ENCODE peak calls at places on chromosomes 2 and 18, in nine cellular contexts. M is kidney epithelial cell, P is transverse colon, G is nephron progenitor cell, Q is WERI-Rb-1, K is testis, U is GM06990, O is choroid plexus epithelial cell, Y is fibroblast of mammary gland. I is an unnamed sample.

GRCh38 chr18:525066-525797 is 24.7 kb upstream of the COLEC12 start:
- DNase-seq in U (no peak), P (no peak), G (no peak), O (peak; percentile 30), M (peak; percentile 35), Q (no peak), Y (peak; percentile 96), K (no peak), I (no peak)

GRCh38 chr2:219252900-219253752 is at the start of gene TUBA4B:
- DNase-seq in P (peak; percentile 65), M (no peak), O (no peak), G (peak; percentile 56), Q (peak; percentile 87), U (peak; percentile 69), K (no peak), Y (no peak), I (peak; percentile 62)

GRCh38 chr2:173568054-173568453 is 213.4 kb downstream of the CDCA7 start:
- DNase-seq in U (no peak), Y (peak; percentile 29), M (no peak), P (peak; percentile 36), G (peak; percentile 30), Q (peak; percentile 78), O (peak; percentile 30), K (peak; percentile 54), I (no peak)

GRCh38 chr2:226050822-226051221 is 651.3 kb downstream of the NYAP2 start:
- DNase-seq in O (peak; percentile 35), M (no peak), G (no peak), Y (no peak), Q (no peak), P (no peak), K (no peak), U (no peak), I (no peak)

GRCh38 chr2:240958366-240959213 is 39.8 kb upstream of the SNED1 start:
- DNase-seq in P (no peak), U (no peak), O (no peak), Q (peak; percentile 5), K (peak; percentile 12), G (peak; percentile 5), Y (no peak), M (no peak), I (no peak)

GRCh38 chr2:203714112-203714511 is 7.7 kb downstream of the CD28 start:
- DNase-seq in Y (no peak), P (no peak), G (no peak), M (no peak), K (no peak), Q (no peak), O (no peak), U (no peak), I (no peak)

GRCh38 chr2:68282814-68283812 is 30.8 kb upstream of the PPP3R1 start:
- DNase-seq in P (no peak), K (no peak), Y (peak; percentile 57), Q (peak; percentile 43), M (peak; percentile 9), U (peak; percentile 7), G (no peak), O (peak; percentile 65), I (peak; percentile 72)

GRCh38 chr2:170235860-170236638 is 58.1 kb downstream of the MYO3B start:
- DNase-seq in U (no peak), G (peak; percentile 66), P (no peak), O (peak; percentile 70), Y (peak; percentile 72), Q (peak; percentile 24), M (no peak), K (no peak), I (peak; percentile 52)

GRCh38 chr2:175036582-175037018 is 31.4 kb upstream of the CHN1 start:
- DNase-seq in Q (no peak), M (no peak), K (no peak), P (no peak), O (peak; percentile 57), Y (peak; percentile 47), G (no peak), U (peak; percentile 6), I (peak; percentile 43)

GRCh38 chr18:80173060-80173459 is 64.0 kb downstream of the ADNP2 start:
- DNase-seq in Y (no peak), P (no peak), M (no peak), G (no peak), Q (no peak), K (no peak), U (no peak), O (no peak), I (no peak)

GRCh38 chr2:218857371-218858137 is 2.1 kb upstream of the WNT6 start:
- DNase-seq in Q (no peak), O (no peak), Y (no peak), M (no peak), P (no peak), U (no peak), G (no peak), K (peak; percentile 65), I (no peak)

GRCh38 chr2:132400169-132400900 is 16.3 kb upstream of the GPR39 start:
- DNase-seq in P (no peak), G (no peak), Q (no peak), O (peak; percentile 78), M (no peak), K (no peak), Y (peak; percentile 68), U (no peak), I (no peak)

GRCh38 chr2:14706201-14706600 is 73.7 kb downstream of the LRATD1 start:
- DNase-seq in P (no peak), O (no peak), Y (peak; percentile 17), U (no peak), K (no peak), M (no peak), G (no peak), Q (no peak), I (no peak)

GRCh38 chr2:30957591-30957990 is 150.3 kb upstream of the CAPN13 start:
- DNase-seq in G (no peak), P (no peak), Q (no peak), M (no peak), O (no peak), U (no peak), K (no peak), Y (no peak), I (no peak)

GRCh38 chr18:38427736-38428135 is 862.1 kb upstream of the CELF4 start:
- DNase-seq in M (no peak), O (no peak), U (no peak), Y (no peak), K (no peak), Q (no peak), G (no peak), P (no peak), I (no peak)

GRCh38 chr2:239944706-239945551 is 80.2 kb downstream of the NDUFA10 start:
- DNase-seq in U (peak; percentile 30), O (peak; percentile 48), G (peak; percentile 29), P (no peak), Y (no peak), Q (no peak), M (no peak), K (peak; percentile 48), I (no peak)

DNA sequence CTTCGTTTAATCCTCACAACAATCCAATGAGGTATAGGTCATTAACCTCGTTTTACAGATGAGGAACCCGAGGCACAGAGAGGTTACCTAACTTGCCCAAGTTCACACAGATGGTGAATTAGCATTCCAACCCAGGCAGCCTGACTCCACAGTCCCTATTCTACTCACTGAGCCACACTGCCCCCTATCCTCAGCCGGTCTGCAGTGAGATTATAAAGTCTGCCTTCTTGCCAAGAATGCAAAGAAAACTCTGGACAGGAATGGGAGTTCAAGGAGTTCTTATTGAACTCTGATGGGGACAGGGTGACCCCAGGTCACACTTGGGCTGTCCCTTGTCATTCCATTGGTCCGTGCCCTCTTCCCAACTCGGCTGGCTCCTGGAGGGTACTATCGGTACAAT is 118.1 kb upstream of the MSH6 start:
- DNase-seq in P (peak; percentile 16), Y (peak; percentile 5), Q (peak; percentile 31), K (no peak), O (no peak), M (no peak), U (no peak), G (no peak), I (no peak)
- TF ChIP-seq CTCF in P (no peak), Y (peak; percentile 15), Q (peak; percentile 14), K (no peak), O (peak; percentile 31), M (no peak), U (peak; percentile 51), G (no peak), I (no peak)

GRCh38 chr2:216768908-216769401 is 73.6 kb upstream of the IGFBP5 start:
- DNase-seq in Y (no peak), K (no peak), P (no peak), U (no peak), M (no peak), G (no peak), Q (no peak), O (no peak), I (no peak)
- TF ChIP-seq CTCF in Y (no peak), K (no peak), P (no peak), U (no peak), M (no peak), G (no peak), Q (no peak), O (no peak), I (no peak)

DNA sequence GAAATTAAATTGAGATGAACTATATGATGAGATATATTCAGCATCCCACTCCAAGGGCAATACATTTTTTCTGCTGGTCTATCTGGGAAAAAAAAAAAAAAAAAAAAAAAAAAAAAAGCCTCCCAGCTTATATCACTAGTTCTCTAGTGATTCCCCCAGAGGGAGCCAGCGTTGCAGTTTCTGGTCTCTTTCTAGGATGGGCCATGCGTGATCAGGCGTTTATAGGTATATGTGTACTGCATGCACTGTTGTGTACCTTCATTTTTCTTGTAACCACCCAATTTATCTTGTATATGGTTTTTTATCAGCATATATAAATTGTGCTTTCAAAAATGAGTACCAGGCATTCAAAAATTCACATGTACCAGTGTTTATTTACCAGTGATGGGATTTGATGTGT is 35.1 kb downstream of the DCDC2C start:
- DNase-seq in G (peak; percentile 24), Y (peak; percentile 44), U (no peak), O (peak; percentile 74), M (no peak), P (no peak), K (no peak), Q (peak; percentile 85), I (peak; percentile 51)
- TF ChIP-seq CTCF in G (peak; percentile 30), Y (peak; percentile 50), U (no peak), O (peak; percentile 74), M (peak; percentile 34), P (no peak), K (no peak), Q (peak; percentile 46), I (no peak)

GRCh38 chr18:39481281-39481680 is 1915.7 kb upstream of the CELF4 start:
- DNase-seq in Y (no peak), U (no peak), M (no peak), P (no peak), O (no peak), K (no peak), Q (no peak), G (no peak), I (no peak)

GRCh38 chr18:39485696-39486095 is 1920.1 kb upstream of the CELF4 start:
- DNase-seq in M (no peak), O (peak; percentile 17), Y (peak; percentile 16), G (no peak), Q (no peak), U (no peak), P (no peak), K (no peak), I (no peak)

GRCh38 chr18:39487932-39488331 is 1922.3 kb upstream of the CELF4 start:
- DNase-seq in P (no peak), U (no peak), Y (no peak), M (no peak), O (no peak), Q (no peak), G (no peak), K (no peak), I (no peak)

GRCh38 chr18:39489426-39489825 is 1923.8 kb upstream of the CELF4 start:
- DNase-seq in P (no peak), G (no peak), M (no peak), O (peak; percentile 32), Q (no peak), U (no peak), Y (peak; percentile 2), K (no peak), I (no peak)

GRCh38 chr18:39486268-39486667 is 1920.7 kb upstream of the CELF4 start:
- DNase-seq in K (no peak), P (no peak), O (no peak), U (no peak), Y (no peak), M (no peak), Q (no peak), G (peak; percentile 10), I (no peak)
- TF ChIP-seq CTCF in K (no peak), P (no peak), O (peak; percentile 30), U (no peak), Y (peak; percentile 14), M (no peak), Q (no peak), G (peak; percentile 26), I (no peak)

I was measured in GM13976.